ENCODE peak calls at places on chromosomes 3 and 15, in eight cellular contexts. M is EH; E is stimulated activated CD4-positive, alpha-beta T cell treated with anti-CD3 and anti-CD28 coated beads, Interleukin-15, amount 100 ng/mL, for 1 hour; I is OCI-LY7; Q is colonic mucosa; W is EL; D is ovary; A is dorsolateral prefrontal cortex. X is an unnamed sample.

GRCh38 chr15:37678124-37678523 is 256.3 kb upstream of the TMCO5A start:
- DNase-seq in E (no peak), A (no peak), Q (no peak), I (no peak), M (no peak), W (no peak), D (no peak), X (no peak)

GRCh38 chr15:88745075-88745474 is 58.2 kb upstream of the ACAN start:
- DNase-seq in A (no peak), I (no peak), D (no peak), Q (no peak), W (no peak), E (no peak), M (peak), X (no peak)

GRCh38 chr3:60555704-60556340 is 695.4 kb downstream of the FHIT start:
- DNase-seq in A (no peak), E (no peak), M (peak), I (peak), D (no peak), Q (no peak), W (no peak), X (no peak)

GRCh38 chr3:197327701-197328100 is 29.3 kb upstream of the DLG1 start:
- DNase-seq in D (no peak), M (peak), E (no peak), A (no peak), Q (no peak), W (no peak), I (no peak), X (peak)

GRCh38 chr3:134795776-134796312 is 784 bp downstream of the EPHB1 start:
- DNase-seq in I (no peak), W (peak), A (peak), E (no peak), M (peak), D (no peak), Q (no peak), X (no peak)

GRCh38 chr15:52728899-52729298 is 49.7 kb upstream of the ATOSA start:
- DNase-seq in M (peak), W (peak), Q (no peak), E (no peak), I (no peak), D (no peak), A (no peak), X (no peak)

GRCh38 chr3:59555593-59556315 is 505.9 kb upstream of the CFAP20DC start:
- DNase-seq in E (no peak), A (no peak), Q (no peak), D (no peak), I (no peak), W (no peak), M (peak), X (no peak)

GRCh38 chr3:127368186-127369032 is 80.6 kb upstream of the PRR20G start:
- DNase-seq in W (no peak), Q (no peak), A (no peak), E (no peak), I (no peak), M (no peak), D (no peak), X (no peak)

GRCh38 chr3:186888569-186888968 is 41.8 kb upstream of the ST6GAL1 start:
- DNase-seq in I (no peak), E (no peak), M (no peak), D (no peak), W (no peak), Q (no peak), A (no peak), X (no peak)

GRCh38 chr3:120909602-120909878 is 1.5 kb downstream of the STXBP5L start:
- DNase-seq in M (no peak), W (no peak), A (peak), E (no peak), D (no peak), Q (no peak), I (peak), X (no peak)

GRCh38 chr15:73403171-73403570 is 34.4 kb upstream of the HCN4 start:
- DNase-seq in W (no peak), D (no peak), E (no peak), A (no peak), M (no peak), I (no peak), Q (no peak), X (no peak)

GRCh38 chr3:43224405-43225073 is 61.8 kb upstream of the SNRK start:
- DNase-seq in W (no peak), A (no peak), E (no peak), D (no peak), Q (no peak), I (no peak), M (no peak), X (no peak)

GRCh38 chr3:100634493-100635272 is 25.3 kb downstream of the ADGRG7 start:
- DNase-seq in Q (peak), I (peak), E (no peak), D (no peak), W (peak), A (no peak), M (peak), X (no peak)

GRCh38 chr3:60445416-60445815 is 805.8 kb downstream of the FHIT start:
- DNase-seq in M (no peak), W (no peak), Q (no peak), A (no peak), E (no peak), I (no peak), D (no peak), X (no peak)